ENCODE peak calls at places on chromosomes 7 and 10, in six cellular contexts. One of them, this sample, is unnamed.
A peak's percentile ranks its signal among the peaks of the same experiment; 100 is the strongest.

GRCh38 chr10:100053686-100054460 is 27.8 kb downstream of the CPN1 start:
- DNase-seq in OCI-LY7: no peak
- DNase-seq in thoracic aorta: no peak
- DNase-seq in SJSA1: no peak
- DNase-seq in small intestine: no peak
- DNase-seq in body of pancreas: no peak
- DNase-seq in this sample: no peak

GRCh38 chr7:138075350-138075749 is 909 bp upstream of the AKR1D1 start:
- DNase-seq in OCI-LY7: no peak
- DNase-seq in thoracic aorta: no peak
- DNase-seq in SJSA1: no peak
- DNase-seq in small intestine: no peak
- DNase-seq in body of pancreas: no peak
- DNase-seq in this sample: no peak

GRCh38 chr7:52936750-52937149 is 98.7 kb upstream of the POM121L12 start:
- DNase-seq in OCI-LY7: no peak
- DNase-seq in thoracic aorta: no peak
- DNase-seq in SJSA1: no peak
- DNase-seq in small intestine: no peak
- DNase-seq in body of pancreas: no peak
- DNase-seq in this sample: no peak

GRCh38 chr10:66836057-66836456 is 89.8 kb upstream of the LRRTM3 start:
- DNase-seq in OCI-LY7: no peak
- DNase-seq in thoracic aorta: no peak
- DNase-seq in SJSA1: no peak
- DNase-seq in small intestine: no peak
- DNase-seq in body of pancreas: no peak
- DNase-seq in this sample: no peak

GRCh38 chr7:519429-519973 is at the start of gene PDGFA:
- DNase-seq in OCI-LY7: no peak
- DNase-seq in thoracic aorta: no peak
- DNase-seq in SJSA1: no peak
- DNase-seq in small intestine: no peak
- DNase-seq in body of pancreas: peak; percentile 68
- DNase-seq in this sample: no peak

GRCh38 chr10:15043674-15044073 is at the start of gene OLAH:
- DNase-seq in OCI-LY7: no peak
- DNase-seq in thoracic aorta: no peak
- DNase-seq in SJSA1: no peak
- DNase-seq in small intestine: no peak
- DNase-seq in body of pancreas: no peak
- DNase-seq in this sample: no peak

GRCh38 chr10:131617113-131617877 is 283.5 kb upstream of the PPP2R2D start:
- DNase-seq in OCI-LY7: no peak
- DNase-seq in thoracic aorta: no peak
- DNase-seq in SJSA1: no peak
- DNase-seq in small intestine: no peak
- DNase-seq in body of pancreas: no peak
- DNase-seq in this sample: no peak

GRCh38 chr10:1545524-1545923 is 191.8 kb downstream of the ADARB2 start:
- DNase-seq in OCI-LY7: no peak
- DNase-seq in thoracic aorta: no peak
- DNase-seq in SJSA1: no peak
- DNase-seq in small intestine: no peak
- DNase-seq in body of pancreas: no peak
- DNase-seq in this sample: no peak

GRCh38 chr7:121480058-121480457 is 84.0 kb upstream of the FAM3C start:
- DNase-seq in OCI-LY7: peak; percentile 4
- DNase-seq in thoracic aorta: no peak
- DNase-seq in SJSA1: no peak
- DNase-seq in small intestine: no peak
- DNase-seq in body of pancreas: no peak
- DNase-seq in this sample: no peak

GRCh38 chr10:85995791-85996190 is 370.8 kb downstream of the GRID1 start:
- DNase-seq in OCI-LY7: peak; percentile 50
- DNase-seq in thoracic aorta: no peak
- DNase-seq in SJSA1: no peak
- DNase-seq in small intestine: peak; percentile 40
- DNase-seq in body of pancreas: peak; percentile 30
- DNase-seq in this sample: peak; percentile 47

GRCh38 chr7:92723205-92723604 is 113.2 kb downstream of the CDK6 start:
- DNase-seq in OCI-LY7: no peak
- DNase-seq in thoracic aorta: no peak
- DNase-seq in SJSA1: no peak
- DNase-seq in small intestine: no peak
- DNase-seq in body of pancreas: no peak
- DNase-seq in this sample: no peak

GRCh38 chr7:149147072-149147729 is at the start of gene ZNF398:
- DNase-seq in OCI-LY7: peak; percentile 88
- DNase-seq in thoracic aorta: peak; percentile 3
- DNase-seq in SJSA1: peak; percentile 68
- DNase-seq in small intestine: peak; percentile 79
- DNase-seq in body of pancreas: peak; percentile 74
- DNase-seq in this sample: peak; percentile 74

GRCh38 chr7:142357953-142358520 is 100.2 kb upstream of the PRSS58 start:
- DNase-seq in OCI-LY7: peak; percentile 61
- DNase-seq in thoracic aorta: no peak
- DNase-seq in SJSA1: no peak
- DNase-seq in small intestine: peak; percentile 63
- DNase-seq in body of pancreas: no peak
- DNase-seq in this sample: peak; percentile 58

GRCh38 chr10:27620425-27621397 is 116.6 kb downstream of the RAB18 start:
- DNase-seq in OCI-LY7: no peak
- DNase-seq in thoracic aorta: peak; percentile 15
- DNase-seq in SJSA1: no peak
- DNase-seq in small intestine: no peak
- DNase-seq in body of pancreas: no peak
- DNase-seq in this sample: peak; percentile 37

GRCh38 chr7:118918556-118918955 is 694.1 kb downstream of the ANKRD7 start:
- DNase-seq in OCI-LY7: peak; percentile 11
- DNase-seq in thoracic aorta: no peak
- DNase-seq in SJSA1: no peak
- DNase-seq in small intestine: no peak
- DNase-seq in body of pancreas: no peak
- DNase-seq in this sample: no peak

GRCh38 chr7:50838675-50839377 is 56.1 kb upstream of the GRB10 start:
- DNase-seq in OCI-LY7: no peak
- DNase-seq in thoracic aorta: peak; percentile 52
- DNase-seq in SJSA1: peak; percentile 64
- DNase-seq in small intestine: no peak
- DNase-seq in body of pancreas: peak; percentile 21
- DNase-seq in this sample: no peak

GRCh38 chr7:81583090-81583489 is 186.8 kb downstream of the HGF start:
- DNase-seq in OCI-LY7: no peak
- DNase-seq in thoracic aorta: no peak
- DNase-seq in SJSA1: no peak
- DNase-seq in small intestine: no peak
- DNase-seq in body of pancreas: no peak
- DNase-seq in this sample: no peak

GRCh38 chr7:37930226-37930948 is 9.9 kb downstream of the EPDR1 start:
- DNase-seq in OCI-LY7: no peak
- DNase-seq in thoracic aorta: no peak
- DNase-seq in SJSA1: no peak
- DNase-seq in small intestine: no peak
- DNase-seq in body of pancreas: no peak
- DNase-seq in this sample: no peak

GRCh38 chr7:145909956-145910611 is 206.5 kb upstream of the CNTNAP2 start:
- DNase-seq in OCI-LY7: peak; percentile 81
- DNase-seq in thoracic aorta: no peak
- DNase-seq in SJSA1: no peak
- DNase-seq in small intestine: no peak
- DNase-seq in body of pancreas: no peak
- DNase-seq in this sample: no peak

GRCh38 chr10:22016046-22016705 is 12.6 kb upstream of the DNAJC1 start:
- DNase-seq in OCI-LY7: no peak
- DNase-seq in thoracic aorta: no peak
- DNase-seq in SJSA1: no peak
- DNase-seq in small intestine: no peak
- DNase-seq in body of pancreas: no peak
- DNase-seq in this sample: no peak

GRCh38 chr7:886626-887487 is 10.5 kb downstream of the GET4 start:
- DNase-seq in OCI-LY7: no peak
- DNase-seq in thoracic aorta: no peak
- DNase-seq in SJSA1: no peak
- DNase-seq in small intestine: no peak
- DNase-seq in body of pancreas: peak; percentile 16
- DNase-seq in this sample: no peak

GRCh38 chr7:2953588-2954407 is 89.9 kb downstream of the CARD11 start:
- DNase-seq in OCI-LY7: no peak
- DNase-seq in thoracic aorta: no peak
- DNase-seq in SJSA1: no peak
- DNase-seq in small intestine: no peak
- DNase-seq in body of pancreas: no peak
- DNase-seq in this sample: no peak

GRCh38 chr7:111082351-111082750 is 8.6 kb upstream of the LRRN3 start:
- DNase-seq in OCI-LY7: no peak
- DNase-seq in thoracic aorta: no peak
- DNase-seq in SJSA1: peak; percentile 61
- DNase-seq in small intestine: no peak
- DNase-seq in body of pancreas: no peak
- DNase-seq in this sample: no peak

GRCh38 chr10:87519582-87519981 is 14.9 kb downstream of the MINPP1 start:
- DNase-seq in OCI-LY7: no peak
- DNase-seq in thoracic aorta: no peak
- DNase-seq in SJSA1: no peak
- DNase-seq in small intestine: no peak
- DNase-seq in body of pancreas: no peak
- DNase-seq in this sample: no peak

GRCh38 chr10:99767901-99768300 is 14.5 kb upstream of the ABCC2 start:
- DNase-seq in OCI-LY7: no peak
- DNase-seq in thoracic aorta: no peak
- DNase-seq in SJSA1: no peak
- DNase-seq in small intestine: no peak
- DNase-seq in body of pancreas: no peak
- DNase-seq in this sample: no peak

GRCh38 chr10:35027567-35027966 is 62.6 kb downstream of the CUL2 start:
- DNase-seq in OCI-LY7: no peak
- DNase-seq in thoracic aorta: no peak
- DNase-seq in SJSA1: no peak
- DNase-seq in small intestine: peak; percentile 3
- DNase-seq in body of pancreas: no peak
- DNase-seq in this sample: no peak

GRCh38 chr10:71331736-71332135 is 12.7 kb downstream of the SLC29A3 start:
- DNase-seq in OCI-LY7: no peak
- DNase-seq in thoracic aorta: no peak
- DNase-seq in SJSA1: no peak
- DNase-seq in small intestine: no peak
- DNase-seq in body of pancreas: peak; percentile 29
- DNase-seq in this sample: no peak

GRCh38 chr7:77783111-77783510 is 15.1 kb downstream of the TMEM60 start:
- DNase-seq in OCI-LY7: no peak
- DNase-seq in thoracic aorta: no peak
- DNase-seq in SJSA1: no peak
- DNase-seq in small intestine: no peak
- DNase-seq in body of pancreas: no peak
- DNase-seq in this sample: no peak

GRCh38 chr10:78047314-78047891 is 13.7 kb downstream of the RPS24 start:
- DNase-seq in OCI-LY7: peak; percentile 86
- DNase-seq in thoracic aorta: peak; percentile 60
- DNase-seq in SJSA1: peak; percentile 86
- DNase-seq in small intestine: peak; percentile 76
- DNase-seq in body of pancreas: peak; percentile 84
- DNase-seq in this sample: peak; percentile 94

GRCh38 chr10:58894929-58895328 is 281.5 kb upstream of the PHYHIPL start:
- DNase-seq in OCI-LY7: no peak
- DNase-seq in thoracic aorta: no peak
- DNase-seq in SJSA1: no peak
- DNase-seq in small intestine: peak; percentile 7
- DNase-seq in body of pancreas: no peak
- DNase-seq in this sample: no peak
- H3K4me1 ChIP-seq in OCI-LY7: no peaks in the 10 kb centered on the region
- H3K4me1 ChIP-seq in thoracic aorta: no peaks in the 10 kb centered on the region
- H3K4me1 ChIP-seq in SJSA1: peaks cover 27% of the 10 kb centered on the region
- H3K4me1 ChIP-seq in small intestine: no peaks in the 10 kb centered on the region
- H3K4me1 ChIP-seq in body of pancreas: no peaks in the 10 kb centered on the region
- H3K4me1 ChIP-seq in this sample: no peaks in the 10 kb centered on the region

DNA sequence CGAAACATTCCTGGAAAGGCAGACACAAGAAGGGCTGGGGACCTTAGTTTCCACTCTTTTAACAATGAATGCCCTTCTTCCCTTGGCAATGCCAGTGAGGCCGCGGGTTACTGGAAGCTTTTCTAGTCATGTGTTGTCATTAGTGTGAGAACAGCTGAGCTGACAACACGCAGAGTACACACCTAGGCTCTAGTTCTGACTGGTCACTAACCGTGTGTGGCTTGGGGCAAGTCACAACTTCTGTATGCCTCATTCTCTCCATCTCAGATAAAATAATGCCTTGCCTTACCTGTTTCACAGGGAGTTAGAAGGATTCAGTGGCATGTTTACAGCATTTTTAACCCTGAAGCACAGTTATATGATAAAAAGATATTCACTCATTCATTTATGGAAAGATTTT is 31.7 kb downstream of the FBH1 start:
- DNase-seq in OCI-LY7: no peak
- DNase-seq in thoracic aorta: no peak
- DNase-seq in SJSA1: no peak
- DNase-seq in small intestine: no peak
- DNase-seq in body of pancreas: no peak
- DNase-seq in this sample: no peak
- H3K36me3 ChIP-seq in OCI-LY7: peaks cover 92% of the 10 kb centered on the region
- H3K36me3 ChIP-seq in thoracic aorta: peaks cover 67% of the 10 kb centered on the region
- H3K36me3 ChIP-seq in SJSA1: peaks cover 92% of the 10 kb centered on the region
- H3K36me3 ChIP-seq in small intestine: peaks cover 51% of the 10 kb centered on the region
- H3K36me3 ChIP-seq in body of pancreas: peaks cover 53% of the 10 kb centered on the region
- H3K36me3 ChIP-seq in this sample: no peaks in the 10 kb centered on the region

DNA sequence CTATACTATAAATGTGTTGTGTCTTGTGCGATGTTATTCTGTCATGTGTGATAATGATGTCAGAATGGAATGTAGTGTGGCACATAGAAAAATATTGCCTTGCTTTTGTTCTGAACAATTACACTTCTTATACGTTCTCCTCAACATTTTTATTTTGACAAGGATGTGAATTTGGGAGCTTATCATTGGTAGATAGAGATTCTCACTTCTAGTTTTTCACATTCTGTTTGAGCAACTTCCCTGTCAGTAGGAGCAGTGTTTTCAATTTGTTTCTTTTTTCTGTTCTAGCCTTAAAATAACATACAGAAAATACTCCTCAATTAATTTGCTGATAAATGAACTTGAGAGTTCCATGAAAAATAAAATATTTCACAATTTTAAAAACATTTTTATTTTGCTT is 17.6 kb downstream of the SUN3 start:
- DNase-seq in OCI-LY7: no peak
- DNase-seq in thoracic aorta: no peak
- DNase-seq in SJSA1: no peak
- DNase-seq in small intestine: no peak
- DNase-seq in body of pancreas: no peak
- DNase-seq in this sample: no peak
- H3K4me1 ChIP-seq in OCI-LY7: peaks cover 3% of the 10 kb centered on the region
- H3K4me1 ChIP-seq in thoracic aorta: no peaks in the 10 kb centered on the region
- H3K4me1 ChIP-seq in SJSA1: peaks cover 29% of the 10 kb centered on the region
- H3K4me1 ChIP-seq in small intestine: peaks cover 1% of the 10 kb centered on the region
- H3K4me1 ChIP-seq in body of pancreas: no peaks in the 10 kb centered on the region
- H3K4me1 ChIP-seq in this sample: no peaks in the 10 kb centered on the region

DNA sequence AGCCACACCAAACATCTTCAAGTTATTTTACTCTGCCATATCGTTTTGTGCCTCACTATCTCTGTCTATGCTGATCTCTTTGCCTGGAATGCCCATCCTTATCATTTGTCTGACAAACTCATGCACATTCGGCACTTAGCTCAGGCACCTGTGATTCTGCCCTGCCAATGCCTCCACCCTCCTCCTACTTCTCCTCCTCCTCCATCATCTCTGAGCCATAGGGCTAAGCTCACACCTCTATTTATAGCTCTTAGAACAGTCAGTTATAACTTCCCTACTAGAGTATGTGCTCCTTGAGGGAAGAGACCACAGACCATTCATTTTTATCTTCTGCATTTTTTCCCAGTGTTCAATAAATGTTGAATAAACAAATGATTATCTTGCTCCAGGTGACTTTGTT is 51.2 kb upstream of the CDK13 start:
- DNase-seq in OCI-LY7: no peak
- DNase-seq in thoracic aorta: no peak
- DNase-seq in SJSA1: no peak
- DNase-seq in small intestine: no peak
- DNase-seq in body of pancreas: no peak
- DNase-seq in this sample: no peak
- H3K36me3 ChIP-seq in OCI-LY7: no peaks in the 10 kb centered on the region
- H3K36me3 ChIP-seq in thoracic aorta: no peaks in the 10 kb centered on the region
- H3K36me3 ChIP-seq in SJSA1: no peaks in the 10 kb centered on the region
- H3K36me3 ChIP-seq in small intestine: no peaks in the 10 kb centered on the region
- H3K36me3 ChIP-seq in body of pancreas: no peaks in the 10 kb centered on the region
- H3K36me3 ChIP-seq in this sample: no peaks in the 10 kb centered on the region